ENCODE peak calls at places on chromosome 7, in eight cellular contexts. D is A549, Z is RCC 7860, A is frontal cortex, U is endothelial cell of umbilical vein, G is GM12892, W is H54, F is NCI-H1092. R is an unnamed sample.

GRCh38 chr7:48085942-48086341 is 3.1 kb upstream of the UPP1 start:
- DNase-seq in D (no peak), Z (no peak), A (no peak), U (no peak), G (no peak), W (no peak), F (no peak), R (no peak)

GRCh38 chr7:2757904-2758672 is 70.1 kb downstream of the AMZ1 start:
- DNase-seq in D (peak; percentile 97), Z (peak; percentile 97), A (peak; percentile 51), U (peak; percentile 93), G (no peak), W (peak; percentile 82), F (peak; percentile 7), R (peak; percentile 97)

GRCh38 chr7:121062684-121063279 is 74.3 kb downstream of the CPED1 start:
- DNase-seq in D (no peak), Z (no peak), A (no peak), U (no peak), G (no peak), W (no peak), F (no peak), R (no peak)

GRCh38 chr7:74612015-74612829 is 45.3 kb upstream of the GTF2I start:
- DNase-seq in D (peak; percentile 55), Z (peak; percentile 82), A (no peak), U (peak; percentile 9), G (no peak), W (no peak), F (no peak), R (no peak)

GRCh38 chr7:29811597-29811996 is 5.3 kb downstream of the WIPF3 start:
- DNase-seq in D (no peak), Z (no peak), A (no peak), U (no peak), G (no peak), W (no peak), F (no peak), R (no peak)

GRCh38 chr7:94258418-94258817 is 136.3 kb upstream of the COL1A2 start:
- DNase-seq in D (no peak), Z (no peak), A (no peak), U (no peak), G (no peak), W (no peak), F (no peak), R (no peak)

GRCh38 chr7:19663816-19664531 is 44.9 kb downstream of the POLR1F start:
- DNase-seq in D (peak; percentile 5), Z (no peak), A (no peak), U (no peak), G (peak; percentile 1), W (no peak), F (peak; percentile 46), R (no peak)

GRCh38 chr7:45892407-45893035 is 4.2 kb downstream of the IGFBP1 start:
- DNase-seq in D (no peak), Z (no peak), A (no peak), U (no peak), G (no peak), W (no peak), F (peak; percentile 20), R (no peak)

GRCh38 chr7:113582471-113582870 is 336.3 kb downstream of the PPP1R3A start:
- DNase-seq in D (no peak), Z (no peak), A (no peak), U (no peak), G (no peak), W (peak; percentile 15), F (no peak), R (no peak)

GRCh38 chr7:97499204-97499603 is 232.7 kb upstream of the TAC1 start:
- DNase-seq in D (peak; percentile 56), Z (no peak), A (peak; percentile 13), U (no peak), G (no peak), W (peak; percentile 8), F (no peak), R (no peak)

GRCh38 chr7:136104269-136104603 is 127.1 kb upstream of the MTPN start:
- DNase-seq in D (no peak), Z (no peak), A (no peak), U (no peak), G (no peak), W (no peak), F (no peak), R (no peak)

GRCh38 chr7:101823086-101823485 is 5.7 kb downstream of the CUX1 start:
- DNase-seq in D (no peak), Z (no peak), A (no peak), U (no peak), G (no peak), W (no peak), F (no peak), R (no peak)

GRCh38 chr7:55144955-55145342 is 126.1 kb downstream of the EGFR start:
- DNase-seq in D (no peak), Z (peak; percentile 84), A (no peak), U (no peak), G (no peak), W (no peak), F (no peak), R (no peak)

GRCh38 chr7:108009873-108010272 is 6.9 kb upstream of the LAMB1 start:
- DNase-seq in D (no peak), Z (peak; percentile 51), A (no peak), U (no peak), G (no peak), W (no peak), F (no peak), R (no peak)

GRCh38 chr7:103915958-103916357 is 73.5 kb downstream of the RELN start:
- DNase-seq in D (peak; percentile 4), Z (no peak), A (no peak), U (no peak), G (no peak), W (no peak), F (no peak), R (no peak)

GRCh38 chr7:39158367-39158766 is 180.7 kb downstream of the POU6F2 start:
- DNase-seq in D (no peak), Z (no peak), A (no peak), U (no peak), G (no peak), W (no peak), F (no peak), R (no peak)

GRCh38 chr7:11330208-11330607 is 356.5 kb downstream of the PHF14 start:
- DNase-seq in D (no peak), Z (no peak), A (no peak), U (no peak), G (no peak), W (no peak), F (no peak), R (no peak)

GRCh38 chr7:121027761-121028681 is 39.5 kb downstream of the CPED1 start:
- DNase-seq in D (no peak), Z (no peak), A (no peak), U (no peak), G (no peak), W (no peak), F (no peak), R (no peak)

GRCh38 chr7:73987298-73987697 is 40.7 kb upstream of the ELN start:
- DNase-seq in D (no peak), Z (no peak), A (no peak), U (no peak), G (no peak), W (no peak), F (no peak), R (no peak)

GRCh38 chr7:159070422-159071148 is 74.1 kb downstream of the VIPR2 start:
- DNase-seq in D (no peak), Z (no peak), A (no peak), U (no peak), G (no peak), W (no peak), F (no peak), R (no peak)

GRCh38 chr7:99146979-99147378 is 3.1 kb upstream of the SMURF1 start:
- DNase-seq in D (no peak), Z (no peak), A (no peak), U (no peak), G (no peak), W (no peak), F (no peak), R (no peak)

GRCh38 chr7:157016352-157017041 is 6.0 kb upstream of the MNX1 start:
- DNase-seq in D (no peak), Z (no peak), A (no peak), U (no peak), G (no peak), W (no peak), F (no peak), R (no peak)

GRCh38 chr7:74482629-74483401 is 29.1 kb downstream of the GTF2IRD1 start:
- DNase-seq in D (peak; percentile 94), Z (peak; percentile 97), A (no peak), U (no peak), G (no peak), W (peak; percentile 63), F (no peak), R (peak; percentile 75)

GRCh38 chr7:50664461-50664922 is 99.3 kb upstream of the DDC start:
- DNase-seq in D (no peak), Z (peak; percentile 88), A (no peak), U (peak; percentile 79), G (peak; percentile 41), W (peak; percentile 88), F (no peak), R (peak; percentile 17)

GRCh38 chr7:79298145-79298760 is 155.2 kb downstream of the MAGI2 start:
- DNase-seq in D (peak; percentile 68), Z (peak; percentile 45), A (peak; percentile 28), U (peak; percentile 75), G (peak; percentile 0), W (no peak), F (peak; percentile 31), R (peak; percentile 21)

GRCh38 chr7:142168746-142169145 is 57.2 kb downstream of the MGAM2 start:
- DNase-seq in D (no peak), Z (no peak), A (no peak), U (no peak), G (no peak), W (peak; percentile 5), F (no peak), R (peak; percentile 1)

GRCh38 chr7:130210181-130210935 is 2.7 kb downstream of the SSMEM1 start:
- DNase-seq in D (no peak), Z (no peak), A (no peak), U (no peak), G (no peak), W (no peak), F (no peak), R (peak; percentile 17)

GRCh38 chr7:1839701-1840100 is 169.6 kb downstream of the ELFN1 start:
- DNase-seq in D (no peak), Z (no peak), A (no peak), U (no peak), G (no peak), W (no peak), F (no peak), R (no peak)

GRCh38 chr7:102279537-102280400 is 6.9 kb upstream of the SH2B2 start:
- DNase-seq in D (peak; percentile 57), Z (peak; percentile 50), A (peak; percentile 83), U (peak; percentile 47), G (peak; percentile 85), W (peak; percentile 82), F (peak; percentile 67), R (peak; percentile 75)

GRCh38 chr7:73342645-73343044 is 14.7 kb downstream of the FKBP6 start:
- DNase-seq in D (peak; percentile 46), Z (no peak), A (peak; percentile 70), U (peak; percentile 53), G (no peak), W (no peak), F (peak; percentile 30), R (peak; percentile 69)

GRCh38 chr7:155999631-156000489 is 187.6 kb upstream of the SHH start:
- DNase-seq in D (no peak), Z (no peak), A (no peak), U (no peak), G (no peak), W (no peak), F (no peak), R (no peak)

GRCh38 chr7:106112972-106113421 is 885 bp upstream of the SYPL1 start:
- DNase-seq in D (no peak), Z (no peak), A (no peak), U (peak; percentile 13), G (no peak), W (no peak), F (no peak), R (no peak)

GRCh38 chr7:127854383-127854782 is 176.9 kb downstream of the LRRC4 start:
- DNase-seq in D (no peak), Z (no peak), A (no peak), U (no peak), G (no peak), W (no peak), F (no peak), R (no peak)

GRCh38 chr7:4944939-4945338 is 14.0 kb downstream of the MMD2 start:
- DNase-seq in D (no peak), Z (no peak), A (no peak), U (no peak), G (no peak), W (no peak), F (no peak), R (no peak)

R was measured in HTR-8/SVneo.